ENCODE peak calls at places on chromosomes 2 and 18, in six cellular contexts. Q is cardiac fibroblast, A is gastrocnemius medialis, C is breast epithelium, S is kidney epithelial cell, D is endodermal cell. X is an unnamed sample.

GRCh38 chr2:166449439-166449838 is 44.6 kb downstream of the SCN7A start:
- DNase-seq in A (no peak), Q (no peak), C (no peak), S (no peak), D (no peak), X (no peak)

GRCh38 chr2:96702098-96702785 is 37.6 kb downstream of the LMAN2L start:
- DNase-seq in D (peak; percentile 39), S (no peak), C (no peak), Q (no peak), A (no peak), X (no peak)

GRCh38 chr2:2645162-2645855 is 314.2 kb upstream of the MYT1L start:
- DNase-seq in C (no peak), D (no peak), A (no peak), S (no peak), Q (no peak), X (no peak)

GRCh38 chr18:25288340-25288955 is 63.5 kb downstream of the ZNF521 start:
- DNase-seq in C (no peak), D (no peak), A (no peak), Q (no peak), S (no peak), X (no peak)

GRCh38 chr2:241105641-241106040 is 3.6 kb upstream of the MTERF4 start:
- DNase-seq in Q (no peak), A (no peak), S (no peak), D (peak; percentile 20), C (no peak), X (no peak)

GRCh38 chr2:232142049-232142448 is 180.5 kb downstream of the DIS3L2 start:
- DNase-seq in C (no peak), S (no peak), A (no peak), Q (peak; percentile 63), D (peak; percentile 75), X (peak; percentile 33)

GRCh38 chr2:180474716-180475115 is 467.6 kb upstream of the CWC22 start:
- DNase-seq in S (no peak), D (no peak), C (no peak), Q (no peak), A (no peak), X (peak; percentile 29)

GRCh38 chr2:173649527-173650219 is 295.0 kb downstream of the CDCA7 start:
- DNase-seq in S (no peak), A (no peak), Q (peak; percentile 40), C (no peak), D (no peak), X (no peak)

GRCh38 chr2:101622633-101623521 is 74.6 kb upstream of the MAP4K4 start:
- DNase-seq in Q (no peak), D (peak; percentile 46), A (no peak), S (no peak), C (no peak), X (no peak)

GRCh38 chr18:10852610-10853303 is 296.6 kb downstream of the PIEZO2 start:
- DNase-seq in A (no peak), S (no peak), D (peak; percentile 44), Q (no peak), C (no peak), X (no peak)

GRCh38 chr2:161161074-161161577 is 898 bp downstream of the TANK start:
- DNase-seq in A (no peak), Q (peak; percentile 21), S (no peak), D (no peak), C (no peak), X (no peak)

GRCh38 chr18:23827681-23828080 is 138.4 kb downstream of the LAMA3 start:
- DNase-seq in Q (no peak), C (peak; percentile 80), S (peak; percentile 84), A (no peak), D (no peak), X (no peak)

GRCh38 chr18:79705272-79705671 is 25.7 kb downstream of the CTDP1 start:
- DNase-seq in S (no peak), Q (no peak), A (peak; percentile 6), D (no peak), C (no peak), X (no peak)

GRCh38 chr18:58998421-58999203 is 133.9 kb downstream of the ZNF532 start:
- DNase-seq in S (no peak), C (peak; percentile 83), A (peak; percentile 91), D (peak; percentile 27), Q (peak; percentile 86), X (peak; percentile 83)

GRCh38 chr2:20130821-20131645 is 79.6 kb upstream of the LAPTM4A start:
- DNase-seq in S (no peak), Q (peak; percentile 28), C (no peak), A (no peak), D (no peak), X (peak; percentile 15)

GRCh38 chr2:191631754-191632153 is 46.2 kb upstream of the NABP1 start:
- DNase-seq in D (no peak), C (peak; percentile 46), A (no peak), Q (peak; percentile 87), S (no peak), X (peak; percentile 29)

GRCh38 chr18:11040823-11041712 is 108.3 kb downstream of the PIEZO2 start:
- DNase-seq in Q (peak; percentile 75), A (no peak), D (peak; percentile 86), C (no peak), S (no peak), X (peak; percentile 56)

GRCh38 chr2:28624798-28625701 is 126.6 kb upstream of the PPP1CB start:
- DNase-seq in C (peak; percentile 78), D (peak; percentile 75), S (no peak), Q (peak; percentile 84), A (peak; percentile 85), X (peak; percentile 62)

GRCh38 chr2:23411752-23412431 is 26.9 kb downstream of the KLHL29 start:
- DNase-seq in C (no peak), A (no peak), S (no peak), Q (peak; percentile 80), D (no peak), X (peak; percentile 85)

GRCh38 chr2:2850891-2851290 is 519.8 kb upstream of the MYT1L start:
- DNase-seq in C (no peak), S (no peak), A (no peak), Q (no peak), D (no peak), X (no peak)

GRCh38 chr18:7566244-7566586 is 901 bp upstream of the PTPRM start:
- DNase-seq in D (no peak), A (no peak), C (no peak), Q (no peak), S (no peak), X (peak; percentile 46)

GRCh38 chr18:7565677-7566076 is 1.4 kb upstream of the PTPRM start:
- DNase-seq in C (no peak), A (no peak), Q (no peak), S (no peak), D (no peak), X (no peak)

GRCh38 chr18:7566587-7567486 is at the start of gene PTPRM:
- DNase-seq in D (peak; percentile 89), A (peak; percentile 95), Q (peak; percentile 90), C (peak; percentile 60), S (peak; percentile 12), X (peak; percentile 78)

GRCh38 chr18:7568426-7568825 is 1.3 kb downstream of the PTPRM start:
- DNase-seq in A (peak; percentile 21), Q (peak; percentile 38), D (no peak), S (no peak), C (no peak), X (peak; percentile 39)

DNA sequence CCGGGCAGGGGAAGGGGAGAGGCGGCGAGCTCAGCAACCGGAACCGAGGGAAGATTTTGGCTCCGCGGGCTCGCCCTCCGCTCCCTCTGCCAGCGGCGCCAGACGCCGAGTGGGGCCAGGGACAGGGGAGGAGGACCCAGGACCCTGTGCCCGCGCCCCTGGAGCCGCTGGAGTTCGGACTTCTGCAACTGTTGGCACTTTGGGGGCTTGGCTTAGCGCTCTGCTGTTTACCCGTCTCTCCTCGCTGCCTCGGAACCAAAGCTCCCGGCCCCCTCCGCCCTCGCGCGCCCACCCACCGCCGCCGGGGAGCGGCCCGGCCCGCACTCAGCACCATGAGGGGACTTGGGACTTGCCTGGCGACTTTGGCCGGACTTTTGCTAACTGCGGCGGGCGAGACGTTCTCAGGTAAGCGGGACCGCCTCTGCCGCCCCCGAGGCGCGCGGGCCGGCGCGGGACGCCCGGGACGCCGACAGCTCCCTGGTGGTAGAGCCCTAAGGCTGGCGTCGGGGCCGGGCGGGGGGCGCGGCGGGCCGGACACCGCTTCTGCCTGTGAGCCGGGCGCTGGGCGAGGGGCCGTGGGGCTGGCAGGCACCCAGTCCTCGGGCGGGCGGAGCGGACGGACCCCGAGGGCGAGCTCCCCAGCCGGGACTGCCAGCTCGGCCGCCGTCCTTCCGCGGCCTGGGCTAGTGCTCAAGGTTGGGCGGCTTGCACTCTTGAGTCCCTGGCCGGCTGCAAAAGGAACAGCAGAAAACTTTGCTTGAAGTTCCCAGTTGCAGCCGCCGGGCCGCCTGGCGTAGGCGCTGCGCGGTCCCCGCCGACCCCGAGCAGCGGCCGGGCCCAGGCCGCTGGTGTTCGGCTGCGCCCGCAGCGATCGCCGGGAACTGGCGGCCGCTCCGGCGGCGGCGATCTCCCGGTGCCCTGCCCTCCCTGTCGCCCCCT is 640 bp downstream of the PTPRM start:
- DNase-seq in Q (peak; percentile 73), S (no peak), C (peak; percentile 36), D (peak; percentile 89), A (peak; percentile 61), X (peak; percentile 65)
- H3K4me3 ChIP-seq in Q (peak overlapping the region; percentile 83), S (peak overlapping the region; percentile 92), C (peak overlapping the region; percentile 90), D (peak overlapping the region; percentile 88), A (peak overlapping the region; percentile 89), X (peak overlapping the region; percentile 84)

DNA sequence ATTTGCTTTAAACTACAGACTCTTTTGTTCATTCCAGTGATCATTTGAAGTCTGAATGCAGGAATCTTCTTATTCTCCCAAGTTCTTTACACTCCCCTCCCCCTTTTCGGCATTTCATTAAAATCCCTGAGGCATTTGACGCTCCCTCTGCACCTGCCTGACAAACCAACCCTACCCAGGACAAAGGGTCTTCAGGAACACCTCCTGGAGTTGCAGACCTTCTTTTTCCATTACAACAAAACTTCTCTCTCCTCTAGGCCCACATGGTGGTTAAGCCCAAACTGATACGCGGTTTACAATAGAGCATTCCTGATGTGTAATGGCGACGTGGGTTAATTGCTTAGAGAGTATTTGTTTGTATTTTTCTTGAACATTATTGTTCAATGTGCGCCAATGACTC is 367.4 kb downstream of the FBXO15 start:
- DNase-seq in S (no peak), Q (no peak), D (no peak), A (no peak), C (no peak), X (no peak)
- H3K4me3 ChIP-seq in S (no peak overlapping the region), Q (no peak overlapping the region), D (no peak overlapping the region), A (no peak overlapping the region), C (no peak overlapping the region), X (no peak overlapping the region)

GRCh38 chr2:128645631-128646030 is 327.0 kb upstream of the HS6ST1 start:
- DNase-seq in A (no peak), Q (no peak), D (no peak), C (peak; percentile 2), S (no peak), X (no peak)

GRCh38 chr2:128643221-128644065 is 324.8 kb upstream of the HS6ST1 start:
- DNase-seq in Q (no peak), D (peak; percentile 47), S (no peak), C (no peak), A (no peak), X (no peak)

GRCh38 chr2:128644156-128644555 is 325.5 kb upstream of the HS6ST1 start:
- DNase-seq in C (peak; percentile 5), Q (no peak), D (peak; percentile 62), S (no peak), A (no peak), X (no peak)

GRCh38 chr2:128646091-128646490 is 327.4 kb upstream of the HS6ST1 start:
- DNase-seq in D (no peak), A (no peak), S (no peak), C (no peak), Q (no peak), X (no peak)

GRCh38 chr2:128644745-128645256 is 326.1 kb upstream of the HS6ST1 start:
- DNase-seq in S (no peak), C (no peak), A (no peak), D (peak; percentile 90), Q (no peak), X (no peak)
- H3K4me3 ChIP-seq in S (no peak overlapping the region), C (no peak overlapping the region), A (no peak overlapping the region), D (no peak overlapping the region), Q (no peak overlapping the region), X (no peak overlapping the region)

GRCh38 chr2:6417050-6417449 is 448.7 kb downstream of the CMPK2 start:
- DNase-seq in C (no peak), Q (no peak), S (no peak), D (no peak), A (no peak), X (no peak)
- H3K4me3 ChIP-seq in C (no peak overlapping the region), Q (no peak overlapping the region), S (no peak overlapping the region), D (no peak overlapping the region), A (no peak overlapping the region), X (no peak overlapping the region)